ENCODE peak calls at places on chromosomes 5 and 9, in seven cellular contexts. M, I, P, W, G, L and C are unnamed samples.

GRCh38 chr9:33161011-33161588 is 6.0 kb downstream of the B4GALT1 start:
- DNase-seq in M (no peak), I (no peak), P (peak; percentile 88), W (no peak), G (peak; percentile 62), L (no peak), C (no peak)

GRCh38 chr9:112748041-112748440 is 2.5 kb upstream of the SNX30 start:
- DNase-seq in M (no peak), I (no peak), P (no peak), W (no peak), G (no peak), L (no peak), C (no peak)

GRCh38 chr5:133819977-133820471 is 148.4 kb downstream of the C5orf15 start:
- DNase-seq in M (no peak), I (no peak), P (no peak), W (no peak), G (no peak), L (no peak), C (no peak)

GRCh38 chr5:151683936-151684586 is 2.7 kb downstream of the SPARC start:
- DNase-seq in M (no peak), I (no peak), P (no peak), W (no peak), G (no peak), L (no peak), C (no peak)

GRCh38 chr5:6849569-6849968 is 136.3 kb downstream of the TENT4A start:
- DNase-seq in M (no peak), I (no peak), P (no peak), W (no peak), G (no peak), L (no peak), C (no peak)

GRCh38 chr9:131826053-131826452 is 86.2 kb upstream of the RAPGEF1 start:
- DNase-seq in M (no peak), I (no peak), P (no peak), W (no peak), G (no peak), L (no peak), C (no peak)

GRCh38 chr9:121788686-121789366 is 137.4 kb downstream of the DAB2IP start:
- DNase-seq in M (no peak), I (no peak), P (no peak), W (no peak), G (no peak), L (no peak), C (no peak)

GRCh38 chr9:128792134-128792533 is 5.1 kb downstream of the TBC1D13 start:
- DNase-seq in M (no peak), I (no peak), P (no peak), W (no peak), G (no peak), L (no peak), C (no peak)

GRCh38 chr5:36152324-36153298 is 700 bp downstream of the SKP2 start:
- DNase-seq in M (no peak), I (no peak), P (no peak), W (peak; percentile 27), G (peak; percentile 18), L (no peak), C (no peak)

GRCh38 chr5:50340757-50341156 is 100.3 kb downstream of the EMB start:
- DNase-seq in M (no peak), I (no peak), P (no peak), W (no peak), G (no peak), L (no peak), C (no peak)

GRCh38 chr5:143412656-143413342 is 9.3 kb upstream of the NR3C1 start:
- DNase-seq in M (no peak), I (no peak), P (no peak), W (no peak), G (no peak), L (no peak), C (no peak)

GRCh38 chr5:74492230-74492629 is 148.3 kb downstream of the ENC1 start:
- DNase-seq in M (no peak), I (no peak), P (no peak), W (no peak), G (no peak), L (no peak), C (no peak)

GRCh38 chr5:164934039-164934438 is 1428.6 kb downstream of the MAT2B start:
- DNase-seq in M (no peak), I (no peak), P (no peak), W (no peak), G (no peak), L (no peak), C (peak; percentile 52)

GRCh38 chr9:122261469-122261881 is 3.2 kb downstream of the RBM18 start:
- DNase-seq in M (no peak), I (peak; percentile 89), P (no peak), W (peak; percentile 42), G (no peak), L (no peak), C (peak; percentile 69)

GRCh38 chr9:88781500-88782391 is 209.5 kb upstream of the S1PR3 start:
- DNase-seq in M (peak; percentile 13), I (peak; percentile 23), P (no peak), W (peak; percentile 84), G (peak; percentile 36), L (no peak), C (no peak)

GRCh38 chr5:92353107-92354030 is 970.3 kb upstream of the ARRDC3 start:
- DNase-seq in M (no peak), I (peak; percentile 71), P (no peak), W (no peak), G (no peak), L (no peak), C (no peak)

GRCh38 chr5:130710596-130710995 is 454.5 kb downstream of the HINT1 start:
- DNase-seq in M (no peak), I (peak; percentile 33), P (no peak), W (no peak), G (no peak), L (no peak), C (no peak)

GRCh38 chr5:29379619-29380018 is 1813.9 kb upstream of the CDH6 start:
- DNase-seq in M (no peak), I (no peak), P (no peak), W (no peak), G (no peak), L (no peak), C (no peak)

GRCh38 chr9:119091074-119091473 is 278.2 kb downstream of the BRINP1 start:
- DNase-seq in M (no peak), I (no peak), P (no peak), W (no peak), G (no peak), L (no peak), C (no peak)

GRCh38 chr5:150297236-150297890 is 5.3 kb downstream of the ARSI start:
- DNase-seq in M (no peak), I (no peak), P (no peak), W (no peak), G (no peak), L (no peak), C (no peak)

GRCh38 chr5:150295741-150296486 is 6.3 kb upstream of the CAMK2A start:
- DNase-seq in M (no peak), I (no peak), P (no peak), W (no peak), G (no peak), L (no peak), C (no peak)

GRCh38 chr5:150295172-150295611 is 5.6 kb upstream of the CAMK2A start:
- DNase-seq in M (no peak), I (peak; percentile 60), P (no peak), W (no peak), G (no peak), L (no peak), C (no peak)

GRCh38 chr5:150297934-150298595 is 4.6 kb downstream of the ARSI start:
- DNase-seq in M (no peak), I (no peak), P (no peak), W (no peak), G (no peak), L (no peak), C (no peak)

GRCh38 chr5:150296496-150296895 is 6.2 kb downstream of the ARSI start:
- DNase-seq in M (no peak), I (no peak), P (no peak), W (no peak), G (no peak), L (no peak), C (no peak)
- TF ChIP-seq JUND in M (no peak), I (no peak), P (no peak), W (no peak), G (no peak), L (no peak), C (no peak)

DNA sequence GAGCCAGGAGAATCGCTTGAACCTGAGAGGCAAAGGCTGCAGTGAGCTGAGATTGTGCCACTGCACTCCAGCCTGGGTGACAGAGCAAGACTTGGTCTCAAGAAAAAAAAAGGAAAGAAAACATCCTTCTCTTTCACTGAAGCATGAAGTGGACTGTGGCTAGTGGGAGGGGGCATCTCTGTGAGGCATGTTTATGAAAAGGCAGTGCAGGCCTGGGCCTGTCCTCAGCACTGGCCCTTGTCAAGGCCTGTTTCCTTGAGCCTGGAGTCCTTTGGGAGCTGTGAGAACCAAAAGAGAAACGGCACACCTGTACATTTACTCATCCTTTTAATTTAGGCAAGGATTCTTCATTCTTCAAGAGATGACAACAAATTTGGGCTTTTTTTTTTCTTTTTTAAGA is 18.3 kb upstream of the FUBP3 start:
- DNase-seq in M (no peak), I (no peak), P (no peak), W (no peak), G (no peak), L (no peak), C (no peak)
- TF ChIP-seq JUND in M (no peak), I (no peak), P (no peak), W (no peak), G (no peak), L (no peak), C (no peak)

GRCh38 chr9:68692519-68692918 is 12.5 kb upstream of the PIP5K1B start:
- DNase-seq in M (no peak), I (no peak), P (no peak), W (no peak), G (no peak), L (no peak), C (no peak)

GRCh38 chr9:68694125-68694524 is 10.9 kb upstream of the PIP5K1B start:
- DNase-seq in M (no peak), I (no peak), P (no peak), W (no peak), G (no peak), L (no peak), C (no peak)

GRCh38 chr9:68685770-68686169 is 19.3 kb upstream of the PIP5K1B start:
- DNase-seq in M (no peak), I (peak; percentile 53), P (peak; percentile 37), W (peak; percentile 68), G (peak; percentile 28), L (no peak), C (peak; percentile 7)

GRCh38 chr9:68685213-68685612 is 19.8 kb upstream of the PIP5K1B start:
- DNase-seq in M (no peak), I (peak; percentile 82), P (no peak), W (no peak), G (no peak), L (no peak), C (no peak)

DNA sequence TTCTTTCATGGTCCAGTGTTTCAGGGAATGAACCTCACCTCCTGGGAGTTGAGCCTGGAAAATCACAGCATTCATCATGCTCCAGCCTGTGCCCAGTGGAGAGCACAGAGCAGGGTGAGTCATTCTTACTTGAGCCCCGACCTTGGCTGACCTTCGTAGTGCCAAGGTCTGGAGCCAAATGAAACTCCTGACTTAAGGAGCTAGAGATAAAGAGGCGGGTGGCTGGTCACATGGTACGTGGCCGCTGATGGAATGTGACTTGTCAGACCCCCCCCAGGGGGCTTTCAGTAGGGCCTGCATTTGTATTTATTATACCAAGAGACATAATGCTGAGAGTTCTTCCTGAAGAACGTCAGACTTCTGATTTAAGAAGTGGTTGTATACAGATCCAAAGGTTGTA is 15.0 kb upstream of the PIP5K1B start:
- DNase-seq in M (no peak), I (no peak), P (no peak), W (no peak), G (no peak), L (no peak), C (no peak)
- TF ChIP-seq JUND in M (peak; percentile 35), I (no peak), P (no peak), W (peak; percentile 39), G (peak; percentile 20), L (no peak), C (no peak)

GRCh38 chr5:81789033-81789432 is 38.1 kb upstream of the SSBP2 start:
- DNase-seq in M (no peak), I (no peak), P (no peak), W (peak; percentile 22), G (no peak), L (no peak), C (no peak)
- TF ChIP-seq JUND in M (no peak), I (no peak), P (peak; percentile 38), W (peak; percentile 84), G (peak; percentile 29), L (no peak), C (no peak)